ENCODE peak calls at places on chromosomes 11 and 22, in six cellular contexts. S, O, B, R, Y and C are unnamed samples.

GRCh38 chr11:125932301-125932700 is 13.5 kb upstream of the VSIG10L2 start:
- DNase-seq in S (no peak), O (no peak), B (no peak), R (no peak), Y (no peak), C (no peak)

GRCh38 chr11:27705873-27706820 is 5.9 kb upstream of the BDNF start:
- DNase-seq in S (no peak), O (no peak), B (peak; percentile 67), R (no peak), Y (peak; percentile 49), C (peak; percentile 60)

GRCh38 chr11:66048525-66049313 is at the start of gene GAL3ST3:
- DNase-seq in S (no peak), O (no peak), B (peak; percentile 84), R (no peak), Y (no peak), C (peak; percentile 75)

GRCh38 chr22:23833017-23833795 is 5.6 kb downstream of the DERL3 start:
- DNase-seq in S (no peak), O (no peak), B (no peak), R (no peak), Y (no peak), C (no peak)

GRCh38 chr11:128343870-128344269 is 243.5 kb downstream of the ETS1 start:
- DNase-seq in S (no peak), O (no peak), B (no peak), R (no peak), Y (no peak), C (no peak)

GRCh38 chr11:6856871-6857270 is 6.0 kb upstream of the OR10A2 start:
- DNase-seq in S (no peak), O (no peak), B (no peak), R (no peak), Y (no peak), C (no peak)

GRCh38 chr11:3222003-3222855 is 3.6 kb upstream of the MRGPRG start:
- DNase-seq in S (no peak), O (no peak), B (peak; percentile 6), R (no peak), Y (peak; percentile 5), C (no peak)

GRCh38 chr11:70205049-70205725 is 2.1 kb downstream of the FADD start:
- DNase-seq in S (no peak), O (no peak), B (no peak), R (no peak), Y (no peak), C (no peak)

GRCh38 chr11:35274909-35275807 is 136.2 kb downstream of the CD44 start:
- DNase-seq in S (no peak), O (no peak), B (peak; percentile 32), R (peak; percentile 35), Y (peak; percentile 54), C (peak; percentile 89)

GRCh38 chr22:20607157-20607907 is 99.9 kb downstream of the MED15 start:
- DNase-seq in S (no peak), O (no peak), B (no peak), R (no peak), Y (no peak), C (peak; percentile 81)

GRCh38 chr11:72422414-72422813 is 11.9 kb downstream of the CLPB start:
- DNase-seq in S (no peak), O (no peak), B (no peak), R (no peak), Y (no peak), C (no peak)

GRCh38 chr11:111602865-111603632 is 800 bp downstream of the SIK2 start:
- DNase-seq in S (peak; percentile 24), O (no peak), B (peak; percentile 41), R (peak; percentile 41), Y (peak; percentile 62), C (peak; percentile 74)

GRCh38 chr11:7020183-7020917 is at the start of the genes NLRP14 and ZNF214:
- DNase-seq in S (peak; percentile 95), O (peak; percentile 77), B (peak; percentile 98), R (peak; percentile 93), Y (peak; percentile 99), C (peak; percentile 71)

GRCh38 chr22:29302681-29303465 is 3.6 kb upstream of the GAS2L1 start:
- DNase-seq in S (no peak), O (no peak), B (no peak), R (no peak), Y (no peak), C (peak; percentile 38)

GRCh38 chr22:25110846-25111578 is 88.6 kb upstream of the CRYBB3 start:
- DNase-seq in S (peak; percentile 46), O (peak; percentile 27), B (peak; percentile 88), R (peak; percentile 70), Y (peak; percentile 84), C (peak; percentile 96)

GRCh38 chr11:124865181-124865901 is at the start of gene ROBO3:
- DNase-seq in S (no peak), O (no peak), B (no peak), R (no peak), Y (no peak), C (peak; percentile 34)

GRCh38 chr11:46977038-46977818 is 40.7 kb downstream of the CSTPP1 start:
- DNase-seq in S (no peak), O (no peak), B (peak; percentile 60), R (peak; percentile 6), Y (no peak), C (peak; percentile 78)

GRCh38 chr11:62427630-62428233 is 8.9 kb downstream of the SCGB1A1 start:
- DNase-seq in S (no peak), O (no peak), B (no peak), R (no peak), Y (peak; percentile 47), C (peak; percentile 60)

GRCh38 chr11:35059040-35059439 is 79.9 kb upstream of the CD44 start:
- DNase-seq in S (no peak), O (no peak), B (no peak), R (no peak), Y (no peak), C (no peak)

GRCh38 chr11:33773399-33774355 is 643 bp downstream of the FBXO3 start:
- DNase-seq in S (no peak), O (no peak), B (no peak), R (no peak), Y (peak; percentile 39), C (peak; percentile 68)

GRCh38 chr22:45830531-45831245 is 146.3 kb downstream of the WNT7B start:
- DNase-seq in S (no peak), O (peak; percentile 34), B (no peak), R (no peak), Y (no peak), C (no peak)

GRCh38 chr11:3194016-3194816 is 24.4 kb downstream of the MRGPRG start:
- DNase-seq in S (no peak), O (no peak), B (no peak), R (no peak), Y (no peak), C (no peak)

GRCh38 chr11:113006916-113007445 is 45.8 kb downstream of the NCAM1 start:
- DNase-seq in S (no peak), O (no peak), B (no peak), R (no peak), Y (no peak), C (peak; percentile 60)

GRCh38 chr11:64359712-64360402 is 895 bp downstream of the RPS6KA4 start:
- DNase-seq in S (no peak), O (no peak), B (peak; percentile 61), R (no peak), Y (no peak), C (peak; percentile 70)

GRCh38 chr11:332651-333480 is 12.2 kb upstream of the IFITM3 start:
- DNase-seq in S (no peak), O (no peak), B (no peak), R (no peak), Y (no peak), C (no peak)

GRCh38 chr22:23806837-23807236 is 20.1 kb downstream of the SMARCB1 start:
- DNase-seq in S (no peak), O (no peak), B (no peak), R (no peak), Y (no peak), C (no peak)

GRCh38 chr22:23128269-23129108 is 13.3 kb downstream of the RSPH14 start:
- DNase-seq in S (peak; percentile 77), O (peak; percentile 36), B (peak; percentile 93), R (peak; percentile 76), Y (peak; percentile 92), C (peak; percentile 82)

GRCh38 chr11:2769409-2769778 is 69.6 kb upstream of the KCNQ1OT1 start:
- DNase-seq in S (no peak), O (no peak), B (no peak), R (peak; percentile 2), Y (no peak), C (no peak)

GRCh38 chr11:129143335-129143734 is 48.8 kb downstream of the ARHGAP32 start:
- DNase-seq in S (peak; percentile 35), O (peak; percentile 99), B (peak; percentile 46), R (peak; percentile 26), Y (peak; percentile 93), C (peak; percentile 56)

GRCh38 chr11:134951305-134951700 is 539.3 kb upstream of the B3GAT1 start:
- DNase-seq in S (peak; percentile 26), O (peak; percentile 59), B (no peak), R (no peak), Y (peak; percentile 78), C (no peak)

GRCh38 chr11:80620867-80621266 is 1180.0 kb upstream of the TENM4 start:
- DNase-seq in S (no peak), O (no peak), B (no peak), R (no peak), Y (no peak), C (no peak)

GRCh38 chr11:77381749-77382693 is 80.5 kb upstream of the GDPD4 start:
- DNase-seq in S (no peak), O (peak; percentile 71), B (no peak), R (no peak), Y (peak; percentile 55), C (no peak)

GRCh38 chr11:76376746-76377558 is 4.0 kb downstream of the THAP12 start:
- DNase-seq in S (no peak), O (no peak), B (no peak), R (no peak), Y (no peak), C (no peak)

GRCh38 chr11:12902784-12903491 is 106.2 kb upstream of the RASSF10 start:
- DNase-seq in S (no peak), O (no peak), B (no peak), R (no peak), Y (no peak), C (no peak)

GRCh38 chr22:30575011-30575671 is 676 bp upstream of the GAL3ST1 start:
- DNase-seq in S (peak; percentile 8), O (peak; percentile 14), B (peak; percentile 66), R (peak; percentile 9), Y (peak; percentile 40), C (no peak)

GRCh38 chr11:71502871-71503435 is 24.1 kb upstream of the KRTAP5-7 start:
- DNase-seq in S (no peak), O (no peak), B (no peak), R (no peak), Y (no peak), C (no peak)

GRCh38 chr11:36383200-36383599 is 87.1 kb downstream of the PRR5L start:
- DNase-seq in S (no peak), O (no peak), B (no peak), R (no peak), Y (no peak), C (no peak)

GRCh38 chr11:113871331-113871730 is 4.0 kb downstream of the USP28 start:
- DNase-seq in S (no peak), O (no peak), B (no peak), R (no peak), Y (no peak), C (no peak)

GRCh38 chr11:19267567-19267966 is 26.8 kb upstream of the E2F8 start:
- DNase-seq in S (no peak), O (no peak), B (no peak), R (no peak), Y (no peak), C (no peak)